ENCODE peak calls at places on chromosome 11, in nine cellular contexts. T is HAP-1, Q is lung, Y is AG09319, Z is NCI-H1417, F is mucosa of gallbladder, H is transverse colon, N is psoas muscle, R is Daoy. C is an unnamed sample.

GRCh38 chr11:64665381-64665780 is 57.6 kb downstream of the NRXN2 start:
- DNase-seq in T (no peak), Q (no peak), Y (no peak), Z (no peak), F (no peak), H (no peak), N (peak), R (peak), C (no peak)

GRCh38 chr11:19895776-19896175 is 183.1 kb downstream of the NAV2 start:
- DNase-seq in T (no peak), Q (no peak), Y (no peak), Z (no peak), F (no peak), H (no peak), N (no peak), R (no peak), C (no peak)

GRCh38 chr11:73240190-73240781 is 22.2 kb downstream of the P2RY2 start:
- DNase-seq in T (no peak), Q (no peak), Y (peak), Z (no peak), F (peak), H (no peak), N (peak), R (peak), C (no peak)

GRCh38 chr11:2380807-2381350 is 3.8 kb downstream of the CD81 start:
- DNase-seq in T (no peak), Q (peak), Y (no peak), Z (no peak), F (peak), H (peak), N (peak), R (no peak), C (no peak)

GRCh38 chr11:119315139-119316016 is 1.6 kb downstream of the MCAM start:
- DNase-seq in T (no peak), Q (no peak), Y (no peak), Z (peak), F (no peak), H (peak), N (no peak), R (peak), C (no peak)

GRCh38 chr11:130439160-130439519 is 9.3 kb upstream of the ADAMTS15 start:
- DNase-seq in T (no peak), Q (no peak), Y (no peak), Z (no peak), F (no peak), H (no peak), N (no peak), R (no peak), C (no peak)

GRCh38 chr11:31655483-31655882 is 145.9 kb downstream of the ELP4 start:
- DNase-seq in T (no peak), Q (no peak), Y (peak), Z (no peak), F (no peak), H (no peak), N (no peak), R (peak), C (no peak)

GRCh38 chr11:77147668-77148321 is 19.7 kb downstream of the MYO7A start:
- DNase-seq in T (no peak), Q (no peak), Y (no peak), Z (peak), F (no peak), H (peak), N (no peak), R (peak), C (no peak)

GRCh38 chr11:342328-342727 is 21.7 kb upstream of the IFITM3 start:
- DNase-seq in T (no peak), Q (no peak), Y (no peak), Z (no peak), F (no peak), H (no peak), N (no peak), R (no peak), C (no peak)

GRCh38 chr11:21489735-21490134 is 703.1 kb upstream of the ANO5 start:
- DNase-seq in T (no peak), Q (no peak), Y (no peak), Z (no peak), F (no peak), H (no peak), N (no peak), R (no peak), C (no peak)

GRCh38 chr11:63602296-63602695 is 11.9 kb downstream of the PLAAT3 start:
- DNase-seq in T (no peak), Q (no peak), Y (no peak), Z (no peak), F (no peak), H (no peak), N (no peak), R (no peak), C (no peak)

GRCh38 chr11:63906585-63906984 is 10.4 kb downstream of the RCOR2 start:
- DNase-seq in T (no peak), Q (no peak), Y (no peak), Z (peak), F (no peak), H (peak), N (no peak), R (no peak), C (no peak)

GRCh38 chr11:87012089-87012488 is 25.6 kb upstream of the TMEM135 start:
- DNase-seq in T (no peak), Q (no peak), Y (no peak), Z (no peak), F (no peak), H (no peak), N (no peak), R (no peak), C (no peak)

GRCh38 chr11:62588966-62589637 is 2.2 kb downstream of the TUT1 start:
- DNase-seq in T (no peak), Q (no peak), Y (no peak), Z (no peak), F (no peak), H (no peak), N (peak), R (peak), C (no peak)

GRCh38 chr11:70833011-70833410 is 419.4 kb downstream of the SHANK2 start:
- DNase-seq in T (no peak), Q (no peak), Y (no peak), Z (no peak), F (no peak), H (no peak), N (no peak), R (no peak), C (no peak)

GRCh38 chr11:66637557-66638176 is 836 bp upstream of the RBM4 start:
- DNase-seq in T (peak), Q (no peak), Y (no peak), Z (no peak), F (no peak), H (no peak), N (no peak), R (no peak), C (no peak)

GRCh38 chr11:67646535-67647336 is 3.8 kb downstream of the ACY3 start:
- DNase-seq in T (no peak), Q (no peak), Y (no peak), Z (no peak), F (no peak), H (peak), N (no peak), R (no peak), C (no peak)

GRCh38 chr11:77069969-77070582 is 3.3 kb downstream of the CAPN5 start:
- DNase-seq in T (no peak), Q (no peak), Y (no peak), Z (no peak), F (no peak), H (peak), N (no peak), R (no peak), C (no peak)

GRCh38 chr11:92225563-92226308 is 1.1 kb downstream of the FAT3 start:
- DNase-seq in T (no peak), Q (no peak), Y (no peak), Z (peak), F (no peak), H (no peak), N (peak), R (peak), C (no peak)

GRCh38 chr11:118622376-118623290 is 15.2 kb downstream of the PHLDB1 start:
- DNase-seq in T (peak), Q (peak), Y (no peak), Z (peak), F (peak), H (no peak), N (peak), R (peak), C (no peak)

GRCh38 chr11:86740628-86741488 is 59.5 kb upstream of the PRSS23 start:
- DNase-seq in T (no peak), Q (peak), Y (peak), Z (no peak), F (peak), H (peak), N (peak), R (peak), C (peak)

GRCh38 chr11:60594998-60595637 is 79.9 kb downstream of the MS4A13 start:
- DNase-seq in T (no peak), Q (no peak), Y (no peak), Z (no peak), F (no peak), H (no peak), N (no peak), R (no peak), C (no peak)

C was measured in fibroblast of the conjunctiva.